ENCODE peak calls at places on chromosomes 12 and 14, in six cellular contexts. F is stimulated activated CD4-positive, alpha-beta T cell treated with anti-CD3 and anti-CD28 coated beads, Interleukin-2, amount 100 ng/mL, for 48 hours; S is smooth muscle cell of the brain vasculature; R is aorta; A is NCI-H1417; M is posterior cingulate gyrus. O is an unnamed sample.
A peak's percentile ranks its signal among the peaks of the same experiment; 100 is the strongest.

GRCh38 chr12:12572659-12573058 is 10.0 kb upstream of the DUSP16 start:
- DNase-seq in A (no peak), S (no peak), F (no peak), R (no peak), M (no peak), O (no peak)

GRCh38 chr14:53983112-53983511 is 26.5 kb upstream of the BMP4 start:
- DNase-seq in M (no peak), F (no peak), S (no peak), R (no peak), A (no peak), O (no peak)

GRCh38 chr14:103185051-103186027 is 62.1 kb downstream of the TNFAIP2 start:
- DNase-seq in F (no peak), M (no peak), A (peak; percentile 27), S (peak; percentile 24), R (no peak), O (no peak)

GRCh38 chr12:93959657-93960056 is 188.7 kb upstream of the PLXNC1 start:
- DNase-seq in A (no peak), R (no peak), M (no peak), S (no peak), F (no peak), O (no peak)

GRCh38 chr14:101217972-101218371 is 314.4 kb upstream of the RTL1 start:
- DNase-seq in F (no peak), R (peak; percentile 27), M (no peak), A (no peak), S (no peak), O (no peak)

GRCh38 chr12:52508211-52508610 is 12.0 kb downstream of the KRT5 start:
- DNase-seq in F (no peak), A (no peak), S (no peak), R (no peak), M (no peak), O (no peak)

GRCh38 chr12:91142184-91142583 is 30.9 kb upstream of the LUM start:
- DNase-seq in M (no peak), S (no peak), F (no peak), A (no peak), R (no peak), O (no peak)

GRCh38 chr14:54722791-54723432 is 156.0 kb downstream of the SAMD4A start:
- DNase-seq in M (no peak), R (no peak), S (no peak), F (no peak), A (no peak), O (peak; percentile 21)

GRCh38 chr12:111753144-111753881 is 13.4 kb upstream of the ALDH2 start:
- DNase-seq in F (no peak), A (peak; percentile 33), S (no peak), R (peak; percentile 89), M (no peak), O (no peak)

GRCh38 chr12:92570056-92570753 is 132.6 kb upstream of the PLEKHG7 start:
- DNase-seq in R (no peak), M (no peak), S (peak; percentile 84), F (no peak), A (peak; percentile 77), O (peak; percentile 46)